ENCODE peak calls at places on chromosome 21, in six cellular contexts. One of them, this sample, is unnamed.

GRCh38 chr21:25967566-25968438 is 202.8 kb downstream of the APP start:
- DNase-seq in H9: no peak
- DNase-seq in H1: no peak
- DNase-seq in neuronal stem cell: no peak
- DNase-seq in trophoblast cell: peak
- DNase-seq in IMR-90: no peak
- DNase-seq in this sample: peak

GRCh38 chr21:17051054-17051453 is 461.8 kb upstream of the CXADR start:
- DNase-seq in trophoblast cell: peak
- DNase-seq in neuronal stem cell: no peak
- DNase-seq in H9: no peak
- DNase-seq in H1: no peak
- DNase-seq in IMR-90: no peak
- DNase-seq in this sample: no peak

GRCh38 chr21:29453511-29453910 is 154.8 kb downstream of the BACH1 start:
- DNase-seq in H1: no peak
- DNase-seq in IMR-90: no peak
- DNase-seq in neuronal stem cell: no peak
- DNase-seq in trophoblast cell: no peak
- DNase-seq in H9: no peak
- DNase-seq in this sample: no peak

GRCh38 chr21:18147678-18148077 is 97.0 kb upstream of the CHODL start:
- DNase-seq in H1: no peak
- DNase-seq in IMR-90: no peak
- DNase-seq in neuronal stem cell: no peak
- DNase-seq in trophoblast cell: no peak
- DNase-seq in H9: no peak
- DNase-seq in this sample: peak

GRCh38 chr21:15415541-15416261 is 314.1 kb upstream of the USP25 start:
- DNase-seq in H9: no peak
- DNase-seq in trophoblast cell: no peak
- DNase-seq in IMR-90: no peak
- DNase-seq in H1: no peak
- DNase-seq in neuronal stem cell: no peak
- DNase-seq in this sample: no peak

GRCh38 chr21:38386967-38387366 is 111.3 kb downstream of the ERG start:
- DNase-seq in IMR-90: no peak
- DNase-seq in H9: no peak
- DNase-seq in neuronal stem cell: no peak
- DNase-seq in trophoblast cell: no peak
- DNase-seq in H1: no peak
- DNase-seq in this sample: peak

GRCh38 chr21:16455978-16456377 is 726.2 kb downstream of the USP25 start:
- DNase-seq in trophoblast cell: no peak
- DNase-seq in neuronal stem cell: no peak
- DNase-seq in IMR-90: no peak
- DNase-seq in H9: no peak
- DNase-seq in H1: no peak
- DNase-seq in this sample: no peak

GRCh38 chr21:39637971-39638628 is 25.4 kb downstream of the B3GALT5 start:
- DNase-seq in IMR-90: no peak
- DNase-seq in neuronal stem cell: no peak
- DNase-seq in H1: no peak
- DNase-seq in trophoblast cell: no peak
- DNase-seq in H9: no peak
- DNase-seq in this sample: no peak

GRCh38 chr21:29888437-29888836 is 51.4 kb downstream of the GRIK1 start:
- DNase-seq in trophoblast cell: peak
- DNase-seq in H1: no peak
- DNase-seq in neuronal stem cell: no peak
- DNase-seq in H9: no peak
- DNase-seq in IMR-90: no peak
- DNase-seq in this sample: no peak

GRCh38 chr21:26142363-26142762 is 28.2 kb downstream of the APP start:
- DNase-seq in trophoblast cell: no peak
- DNase-seq in H1: no peak
- DNase-seq in neuronal stem cell: no peak
- DNase-seq in H9: no peak
- DNase-seq in IMR-90: no peak
- DNase-seq in this sample: no peak

GRCh38 chr21:33668180-33668579 is 25.9 kb downstream of the ITSN1 start:
- DNase-seq in trophoblast cell: no peak
- DNase-seq in H9: no peak
- DNase-seq in neuronal stem cell: no peak
- DNase-seq in H1: no peak
- DNase-seq in IMR-90: peak
- DNase-seq in this sample: peak

GRCh38 chr21:15638856-15639549 is 90.8 kb upstream of the USP25 start:
- DNase-seq in H1: no peak
- DNase-seq in trophoblast cell: peak
- DNase-seq in H9: no peak
- DNase-seq in neuronal stem cell: no peak
- DNase-seq in IMR-90: no peak
- DNase-seq in this sample: no peak

GRCh38 chr21:16193758-16194606 is 464.2 kb downstream of the USP25 start:
- DNase-seq in H1: peak
- DNase-seq in H9: peak
- DNase-seq in neuronal stem cell: peak
- DNase-seq in IMR-90: peak
- DNase-seq in trophoblast cell: peak
- DNase-seq in this sample: peak

GRCh38 chr21:29271927-29272333 is 26.8 kb upstream of the BACH1 start:
- DNase-seq in IMR-90: no peak
- DNase-seq in H9: no peak
- DNase-seq in H1: no peak
- DNase-seq in trophoblast cell: peak
- DNase-seq in neuronal stem cell: no peak
- DNase-seq in this sample: no peak

GRCh38 chr21:32789709-32790108 is 18.2 kb upstream of the PAXBP1 start:
- DNase-seq in trophoblast cell: peak
- DNase-seq in H9: no peak
- DNase-seq in neuronal stem cell: no peak
- DNase-seq in IMR-90: no peak
- DNase-seq in H1: no peak
- DNase-seq in this sample: no peak

GRCh38 chr21:36799869-36800268 is 101.0 kb downstream of the SIM2 start:
- DNase-seq in IMR-90: peak
- DNase-seq in trophoblast cell: no peak
- DNase-seq in neuronal stem cell: no peak
- DNase-seq in H9: no peak
- DNase-seq in H1: no peak
- DNase-seq in this sample: peak

GRCh38 chr21:38984568-38984967 is 178.8 kb downstream of the ETS2 start:
- DNase-seq in IMR-90: no peak
- DNase-seq in neuronal stem cell: no peak
- DNase-seq in H9: no peak
- DNase-seq in trophoblast cell: no peak
- DNase-seq in H1: no peak
- DNase-seq in this sample: no peak

GRCh38 chr21:36384885-36385232 is 333 bp upstream of the CHAF1B start:
- DNase-seq in trophoblast cell: no peak
- DNase-seq in neuronal stem cell: no peak
- DNase-seq in H9: no peak
- DNase-seq in H1: no peak
- DNase-seq in IMR-90: no peak
- DNase-seq in this sample: no peak

GRCh38 chr21:20257052-20257451 is 741.2 kb upstream of the NCAM2 start:
- DNase-seq in neuronal stem cell: no peak
- DNase-seq in H1: no peak
- DNase-seq in trophoblast cell: no peak
- DNase-seq in H9: no peak
- DNase-seq in IMR-90: no peak
- DNase-seq in this sample: no peak

GRCh38 chr21:20254964-20255363 is 743.2 kb upstream of the NCAM2 start:
- DNase-seq in H1: no peak
- DNase-seq in IMR-90: no peak
- DNase-seq in neuronal stem cell: no peak
- DNase-seq in trophoblast cell: no peak
- DNase-seq in H9: no peak
- DNase-seq in this sample: no peak

GRCh38 chr21:20258542-20258941 is 739.7 kb upstream of the NCAM2 start:
- DNase-seq in neuronal stem cell: no peak
- DNase-seq in H1: no peak
- DNase-seq in trophoblast cell: no peak
- DNase-seq in IMR-90: no peak
- DNase-seq in H9: no peak
- DNase-seq in this sample: no peak

GRCh38 chr21:20259035-20259867 is 739.0 kb upstream of the NCAM2 start:
- DNase-seq in H9: no peak
- DNase-seq in neuronal stem cell: no peak
- DNase-seq in IMR-90: no peak
- DNase-seq in H1: no peak
- DNase-seq in trophoblast cell: no peak
- DNase-seq in this sample: peak

DNA sequence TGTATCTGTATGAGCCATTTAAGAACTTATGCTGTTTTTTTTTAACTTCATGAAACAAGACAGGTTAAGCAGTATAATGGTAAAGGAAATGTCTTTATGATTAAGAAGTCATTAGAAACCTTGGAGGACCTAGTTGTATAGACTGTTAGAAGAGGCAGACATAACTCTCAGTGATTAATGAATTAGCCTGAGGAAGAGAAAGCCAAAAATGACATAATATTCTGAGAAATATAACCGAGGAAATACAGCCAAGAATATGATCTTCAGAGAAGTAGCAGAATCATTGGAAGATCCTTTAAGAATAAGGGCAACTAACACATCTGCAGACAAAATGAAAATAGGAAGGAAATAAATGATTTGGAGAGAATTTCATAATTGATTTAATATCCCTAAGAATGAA is 738.1 kb upstream of the NCAM2 start:
- DNase-seq in H9: no peak
- DNase-seq in H1: no peak
- DNase-seq in neuronal stem cell: no peak
- DNase-seq in trophoblast cell: no peak
- DNase-seq in IMR-90: no peak
- DNase-seq in this sample: no peak
- H2AFZ ChIP-seq in H9: no peak
- H2AFZ ChIP-seq in H1: no peak
- H2AFZ ChIP-seq in neuronal stem cell: no peak
- H2AFZ ChIP-seq in trophoblast cell: no peak
- H2AFZ ChIP-seq in IMR-90: no peak
- H2AFZ ChIP-seq in this sample: no peak

GRCh38 chr21:42080788-42081083 is 9.6 kb downstream of the UMODL1 start:
- DNase-seq in neuronal stem cell: no peak
- DNase-seq in H1: no peak
- DNase-seq in IMR-90: peak
- DNase-seq in trophoblast cell: peak
- DNase-seq in H9: no peak
- DNase-seq in this sample: peak
- H2AK5ac ChIP-seq in neuronal stem cell: no peak
- H2AK5ac ChIP-seq in H1: no peak
- H2AK5ac ChIP-seq in IMR-90: no peak
- H2AK5ac ChIP-seq in trophoblast cell: no peak
- H2AK5ac ChIP-seq in H9: no peak
- H2AK5ac ChIP-seq in this sample: no peak

DNA sequence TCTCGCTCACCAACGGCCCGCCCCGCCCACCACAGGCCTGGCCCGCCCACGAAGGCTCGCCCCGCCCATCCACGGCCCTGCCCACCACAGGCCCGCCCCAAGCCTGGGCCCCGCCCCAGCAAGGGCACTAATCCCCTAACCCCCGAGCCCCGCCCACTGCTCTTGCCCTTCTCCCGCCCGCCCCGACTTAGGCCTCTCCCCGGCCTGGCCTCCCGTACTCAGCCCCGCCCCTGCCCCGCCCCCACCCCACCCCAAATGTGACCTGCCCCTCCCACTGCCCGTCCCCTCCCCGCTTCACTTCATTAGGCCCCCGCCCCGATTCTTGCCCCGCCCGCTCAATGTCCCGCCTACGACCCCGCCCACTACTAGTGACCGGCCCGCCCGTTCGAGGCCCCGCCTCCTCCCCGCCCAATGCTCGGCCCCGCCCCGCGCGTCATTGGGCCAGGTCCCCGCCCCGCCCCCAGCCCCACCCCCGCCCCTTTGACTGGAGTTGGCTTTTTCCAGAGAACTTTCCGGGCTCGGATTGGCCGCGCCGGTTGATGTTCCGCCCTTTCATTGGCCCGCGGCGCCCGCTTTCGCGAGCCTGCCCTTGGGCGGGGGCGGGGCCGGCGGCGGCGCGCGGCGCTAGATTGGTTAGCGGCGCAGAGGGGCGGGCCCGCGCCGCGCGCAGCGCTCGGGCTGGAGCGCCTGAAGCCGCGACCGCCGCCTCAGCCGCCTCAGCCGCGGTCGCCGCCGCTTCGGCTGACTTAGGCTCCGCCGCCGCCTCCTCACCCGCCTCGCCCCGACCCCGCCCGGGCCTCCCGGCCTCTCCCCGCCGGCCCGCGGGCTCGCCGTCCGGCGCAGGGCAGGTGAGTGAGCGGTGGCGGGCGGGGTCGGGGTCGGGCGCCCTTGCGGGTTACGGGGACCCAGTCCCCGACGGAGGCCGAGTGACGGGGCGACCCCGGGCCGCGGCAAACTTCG is at the start of gene PCBP3:
- DNase-seq in IMR-90: peak
- DNase-seq in H9: peak
- DNase-seq in H1: peak
- DNase-seq in neuronal stem cell: peak
- DNase-seq in trophoblast cell: peak
- DNase-seq in this sample: peak
- H2AFZ ChIP-seq in IMR-90: peak
- H2AFZ ChIP-seq in H9: no peak
- H2AFZ ChIP-seq in H1: no peak
- H2AFZ ChIP-seq in neuronal stem cell: peak
- H2AFZ ChIP-seq in trophoblast cell: peak
- H2AFZ ChIP-seq in this sample: no peak

GRCh38 chr21:44285102-44285501 is 574 bp upstream of the AIRE start:
- DNase-seq in IMR-90: no peak
- DNase-seq in trophoblast cell: no peak
- DNase-seq in H1: no peak
- DNase-seq in neuronal stem cell: no peak
- DNase-seq in H9: no peak
- DNase-seq in this sample: no peak

GRCh38 chr21:44286716-44287632 is 1.3 kb downstream of the AIRE start:
- DNase-seq in IMR-90: no peak
- DNase-seq in trophoblast cell: no peak
- DNase-seq in neuronal stem cell: no peak
- DNase-seq in H1: no peak
- DNase-seq in H9: no peak
- DNase-seq in this sample: no peak

GRCh38 chr21:44283953-44284352 is 1.7 kb upstream of the AIRE start:
- DNase-seq in neuronal stem cell: no peak
- DNase-seq in trophoblast cell: no peak
- DNase-seq in IMR-90: no peak
- DNase-seq in H1: no peak
- DNase-seq in H9: no peak
- DNase-seq in this sample: no peak

GRCh38 chr21:44286086-44286715 is 525 bp downstream of the AIRE start:
- DNase-seq in IMR-90: no peak
- DNase-seq in trophoblast cell: no peak
- DNase-seq in neuronal stem cell: no peak
- DNase-seq in H9: no peak
- DNase-seq in H1: no peak
- DNase-seq in this sample: no peak

DNA sequence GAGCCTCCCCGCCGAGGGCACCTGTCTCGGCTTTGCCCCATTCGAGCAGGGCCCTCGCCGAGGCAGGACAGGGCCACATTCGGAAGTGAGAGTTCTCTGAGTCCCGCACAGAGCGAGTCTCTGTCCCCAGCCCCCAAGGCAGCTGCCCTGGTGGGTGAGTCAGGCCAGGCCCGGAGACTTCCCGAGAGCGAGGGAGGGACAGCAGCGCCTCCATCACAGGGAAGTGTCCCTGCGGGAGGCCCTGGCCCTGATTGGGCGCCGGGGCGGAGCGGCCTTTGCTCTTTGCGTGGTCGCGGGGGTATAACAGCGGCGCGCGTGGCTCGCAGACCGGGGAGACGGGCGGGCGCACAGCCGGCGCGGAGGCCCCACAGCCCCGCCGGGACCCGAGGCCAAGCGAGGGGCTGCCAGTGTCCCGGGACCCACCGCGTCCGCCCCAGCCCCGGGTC is at the start of gene AIRE:
- DNase-seq in neuronal stem cell: no peak
- DNase-seq in H1: no peak
- DNase-seq in IMR-90: peak
- DNase-seq in H9: no peak
- DNase-seq in trophoblast cell: peak
- DNase-seq in this sample: peak
- H2AK5ac ChIP-seq in neuronal stem cell: peak
- H2AK5ac ChIP-seq in H1: no peak
- H2AK5ac ChIP-seq in IMR-90: no peak
- H2AK5ac ChIP-seq in H9: no peak
- H2AK5ac ChIP-seq in trophoblast cell: no peak
- H2AK5ac ChIP-seq in this sample: no peak